ENCODE peak calls at places on chromosomes 5 and 9, in seven cellular contexts. G, I, R, B, F, V and A are unnamed samples.

GRCh38 chr9:70954126-70954525 is 167.3 kb downstream of the TRPM3 start:
- DNase-seq in V (peak), I (no peak), R (peak), F (peak), B (no peak), G (no peak), A (peak)

GRCh38 chr9:15696979-15697378 is 144.1 kb downstream of the CCDC171 start:
- DNase-seq in I (no peak), V (peak), B (no peak), R (no peak), F (peak), G (no peak), A (peak)

GRCh38 chr5:172932313-172933017 is 26.8 kb upstream of the RPL26L1 start:
- DNase-seq in I (peak), V (peak), B (peak), F (peak), R (no peak), G (peak), A (peak)

GRCh38 chr9:134895103-134895502 is 14.5 kb downstream of the FCN2 start:
- DNase-seq in F (peak), V (no peak), I (peak), G (no peak), R (no peak), B (peak), A (peak)

GRCh38 chr5:143196601-143197259 is 206.8 kb downstream of the NR3C1 start:
- DNase-seq in R (no peak), V (no peak), I (no peak), F (no peak), B (no peak), G (no peak), A (no peak)

GRCh38 chr9:22392523-22392922 is 54.1 kb upstream of the DMRTA1 start:
- DNase-seq in G (no peak), R (no peak), B (no peak), F (no peak), I (no peak), V (no peak), A (no peak)

GRCh38 chr9:38243993-38244392 is 148.5 kb upstream of the ALDH1B1 start:
- DNase-seq in G (no peak), V (no peak), I (no peak), F (no peak), R (no peak), B (no peak), A (no peak)

GRCh38 chr5:132272341-132273210 is 15.1 kb downstream of the PDLIM4 start:
- DNase-seq in V (peak), R (no peak), G (peak), F (no peak), B (peak), I (peak), A (peak)

GRCh38 chr5:38660194-38660668 is 103.8 kb upstream of the LIFR start:
- DNase-seq in B (no peak), I (no peak), G (no peak), V (no peak), F (peak), R (no peak), A (no peak)

GRCh38 chr9:96327694-96328352 is 25.8 kb upstream of the HSD17B3 start:
- DNase-seq in G (peak), R (peak), I (no peak), V (peak), F (peak), B (no peak), A (peak)

GRCh38 chr9:136122425-136123383 is 4.0 kb upstream of the TMEM250 start:
- DNase-seq in F (peak), G (peak), I (peak), V (peak), B (peak), R (no peak), A (peak)

GRCh38 chr5:139642891-139643871 is 5.0 kb upstream of the CXXC5 start:
- DNase-seq in R (no peak), G (no peak), V (no peak), I (peak), B (peak), F (no peak), A (no peak)

GRCh38 chr5:75567710-75568109 is 43.5 kb upstream of the ANKDD1B start:
- DNase-seq in I (no peak), B (no peak), G (no peak), V (peak), F (peak), R (no peak), A (peak)

GRCh38 chr9:131593936-131594665 is 48.8 kb downstream of the PRRT1B start:
- DNase-seq in V (no peak), G (no peak), F (no peak), B (no peak), R (no peak), I (no peak), A (no peak)

GRCh38 chr5:132500931-132501628 is 10.5 kb upstream of the IRF1 start:
- DNase-seq in B (no peak), G (peak), F (peak), R (no peak), I (peak), V (peak), A (peak)

GRCh38 chr9:127813739-127814226 is 11.1 kb downstream of the FPGS start:
- DNase-seq in R (no peak), I (no peak), B (no peak), G (no peak), F (no peak), V (no peak), A (no peak)